ENCODE peak calls at places on chromosome X, in nine cellular contexts. P, H, T, S, V, B, U, Q and X are unnamed samples.

GRCh38 chrX:133857648-133858269 is 127.6 kb downstream of the GPC3 start:
- DNase-seq in Q (no peak), V (no peak), U (no peak), T (no peak), S (no peak), P (no peak), B (no peak), H (no peak), X (no peak)

GRCh38 chrX:38561951-38562719 is 793 bp downstream of the TSPAN7 start:
- DNase-seq in B (no peak), V (peak; percentile 2), Q (peak; percentile 16), H (no peak), P (peak; percentile 4), U (peak; percentile 62), T (peak; percentile 69), S (no peak), X (peak; percentile 43)

GRCh38 chrX:120604359-120604782 is 470 bp downstream of the MCTS1 start:
- DNase-seq in P (no peak), H (peak; percentile 38), Q (no peak), T (no peak), B (peak; percentile 33), V (peak; percentile 66), U (no peak), S (no peak), X (peak; percentile 35)

GRCh38 chrX:14501312-14501711 is 28.0 kb upstream of the GLRA2 start:
- DNase-seq in B (no peak), Q (no peak), T (no peak), P (peak; percentile 21), H (no peak), V (no peak), U (no peak), S (no peak), X (no peak)

GRCh38 chrX:29269390-29269789 is 682.1 kb downstream of the IL1RAPL1 start:
- DNase-seq in B (no peak), T (no peak), U (no peak), Q (no peak), V (no peak), H (no peak), S (no peak), P (no peak), X (no peak)

GRCh38 chrX:21744060-21744459 is 13.9 kb downstream of the SMPX start:
- DNase-seq in B (no peak), T (no peak), V (no peak), U (no peak), S (no peak), H (no peak), Q (no peak), P (no peak), X (no peak)

GRCh38 chrX:122910697-122911096 is 273.4 kb upstream of the GRIA3 start:
- DNase-seq in T (no peak), Q (no peak), U (no peak), H (no peak), B (no peak), P (no peak), V (no peak), S (no peak), X (no peak)

GRCh38 chrX:40167240-40168182 is 69.8 kb upstream of the BCOR start:
- DNase-seq in Q (no peak), P (no peak), S (no peak), U (peak; percentile 72), V (peak; percentile 58), T (peak; percentile 85), B (no peak), H (no peak), X (no peak)

GRCh38 chrX:1029494-1029893 is 183.0 kb downstream of the CRLF2 start:
- DNase-seq in S (no peak), V (no peak), T (no peak), P (no peak), H (no peak), U (no peak), Q (no peak), B (no peak), X (no peak)

GRCh38 chrX:120244735-120245498 is 5.7 kb upstream of the ZBTB33 start:
- DNase-seq in H (peak; percentile 91), V (peak; percentile 81), T (peak; percentile 84), B (peak; percentile 71), Q (peak; percentile 73), P (peak; percentile 56), U (peak; percentile 86), S (peak; percentile 41), X (peak; percentile 78)

GRCh38 chrX:24241822-24242648 is 71.8 kb downstream of the SUPT20HL2 start:
- DNase-seq in V (peak; percentile 41), P (no peak), S (no peak), H (peak; percentile 65), U (no peak), T (no peak), Q (peak; percentile 19), B (peak; percentile 39), X (peak; percentile 33)

GRCh38 chrX:134604701-134605271 is 53.5 kb downstream of the PLAC1 start:
- DNase-seq in T (no peak), B (peak; percentile 42), U (no peak), H (peak; percentile 54), P (no peak), Q (no peak), V (peak; percentile 51), S (no peak), X (peak; percentile 42)

GRCh38 chrX:14779589-14779988 is 93.3 kb downstream of the FANCB start:
- DNase-seq in B (no peak), T (no peak), P (no peak), H (no peak), U (no peak), V (no peak), Q (no peak), S (no peak), X (no peak)

GRCh38 chrX:130100180-130100579 is 10.1 kb downstream of the ELF4 start:
- DNase-seq in B (no peak), V (peak; percentile 85), S (no peak), H (no peak), U (peak; percentile 85), P (no peak), Q (peak; percentile 57), T (peak; percentile 83), X (peak; percentile 21)

GRCh38 chrX:13253223-13253622 is 66.6 kb downstream of the ATXN3L start:
- DNase-seq in P (no peak), B (no peak), U (no peak), Q (no peak), V (no peak), H (no peak), T (no peak), S (no peak), X (no peak)

GRCh38 chrX:135893294-135893817 is at the start of the genes CT45A10 and SAGE1:
- DNase-seq in S (no peak), B (no peak), V (no peak), P (no peak), U (no peak), Q (no peak), H (peak; percentile 3), T (no peak), X (no peak)

GRCh38 chrX:39857780-39858179 is 240.0 kb downstream of the BCOR start:
- DNase-seq in H (no peak), P (no peak), S (no peak), B (no peak), U (no peak), Q (no peak), V (no peak), T (no peak), X (no peak)

GRCh38 chrX:86946569-86946968 is 571.0 kb upstream of the KLHL4 start:
- DNase-seq in B (peak; percentile 24), U (no peak), V (peak; percentile 17), T (no peak), H (peak; percentile 43), S (no peak), P (no peak), Q (no peak), X (no peak)

GRCh38 chrX:30141966-30142365 is 73.4 kb upstream of the MAGEB2 start:
- DNase-seq in S (peak; percentile 13), V (peak; percentile 52), Q (no peak), B (peak; percentile 59), P (no peak), U (no peak), T (no peak), H (peak; percentile 62), X (no peak)

GRCh38 chrX:31522760-31523159 is 450.9 kb upstream of the FTHL17 start:
- DNase-seq in S (no peak), P (no peak), H (no peak), Q (no peak), V (no peak), U (no peak), T (no peak), B (no peak), X (no peak)
- H3K27ac ChIP-seq in S (no peak overlapping the region), P (no peak overlapping the region), H (no peak overlapping the region), Q (no peak overlapping the region), V (no peak overlapping the region), U (no peak overlapping the region), T (no peak overlapping the region), B (no peak overlapping the region), X (no peak overlapping the region)

GRCh38 chrX:153434801-153435200 is 11.1 kb downstream of the TREX2 start:
- DNase-seq in Q (no peak), B (no peak), H (no peak), T (peak; percentile 43), S (no peak), P (no peak), V (no peak), U (no peak), X (no peak)
- H3K9me3 ChIP-seq in Q (no peaks in the 10 kb centered on the region), B (peaks cover 15% of the 10 kb centered on the region), H (peaks cover 6% of the 10 kb centered on the region), T (peaks cover 2% of the 10 kb centered on the region), S (no peaks in the 10 kb centered on the region), P (no peaks in the 10 kb centered on the region), V (no peaks in the 10 kb centered on the region), U (peaks cover 7% of the 10 kb centered on the region), X (no peaks in the 10 kb centered on the region)

DNA sequence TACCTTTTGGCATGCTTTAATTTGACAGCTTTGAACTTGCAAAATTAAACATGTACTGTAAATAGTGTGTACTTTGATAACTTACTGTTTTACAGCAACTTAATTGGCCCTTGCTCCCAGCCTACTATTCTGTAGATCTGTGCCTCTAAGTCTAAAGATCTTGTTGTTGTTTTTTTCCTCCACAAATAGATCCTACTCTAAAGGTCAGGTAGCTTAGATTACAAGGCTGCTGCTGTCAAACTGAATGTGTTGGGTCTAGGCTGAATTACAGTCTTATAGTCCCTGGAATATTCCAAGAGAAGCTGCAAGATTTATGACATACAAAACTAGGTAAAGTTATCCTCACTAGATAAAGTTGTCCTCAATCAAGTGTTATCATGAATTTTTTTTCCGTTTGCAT is 18.7 kb downstream of the DIAPH2 start:
- DNase-seq in U (no peak), Q (no peak), B (no peak), V (no peak), H (no peak), S (no peak), P (no peak), T (no peak), X (no peak)
- H3K27ac ChIP-seq in U (peak overlapping the region; percentile 37), Q (no peak overlapping the region), B (no peak overlapping the region), V (no peak overlapping the region), H (no peak overlapping the region), S (no peak overlapping the region), P (no peak overlapping the region), T (no peak overlapping the region), X (no peak overlapping the region)

GRCh38 chrX:146604196-146604595 is 205.4 kb upstream of the CXorf51B start:
- DNase-seq in H (no peak), Q (no peak), P (no peak), B (no peak), U (no peak), V (no peak), T (no peak), S (no peak), X (no peak)

DNA sequence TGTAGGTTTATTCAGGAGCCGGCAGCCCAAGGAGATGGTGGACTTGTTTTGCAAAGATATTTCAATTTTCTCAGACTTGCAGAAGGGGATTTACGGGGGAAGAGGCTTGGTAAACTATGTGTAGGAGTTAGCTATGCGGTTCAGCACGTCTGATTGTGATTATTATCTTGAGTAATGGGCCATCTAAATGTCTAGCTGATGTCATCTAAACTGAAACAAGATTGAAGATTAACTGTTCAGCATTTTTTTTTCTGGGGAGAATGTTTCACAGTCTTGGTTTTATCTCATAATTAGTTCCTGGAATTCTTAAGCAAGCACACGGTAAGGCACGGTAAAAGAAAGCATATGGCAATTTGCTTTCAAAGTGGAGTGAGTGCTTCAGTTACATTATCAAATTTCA is 207.3 kb upstream of the CXorf51B start:
- DNase-seq in U (no peak), V (no peak), H (no peak), P (no peak), S (no peak), B (no peak), T (no peak), Q (no peak), X (no peak)
- H3K9me3 ChIP-seq in U (no peaks in the 10 kb centered on the region), V (no peaks in the 10 kb centered on the region), H (no peaks in the 10 kb centered on the region), P (no peaks in the 10 kb centered on the region), S (peaks cover 8% of the 10 kb centered on the region), B (peaks cover 10% of the 10 kb centered on the region), T (no peaks in the 10 kb centered on the region), Q (no peaks in the 10 kb centered on the region), X (no peaks in the 10 kb centered on the region)